ENCODE peak calls at places on chromosomes 12 and 14, in six cellular contexts. C is astrocyte, S is uterus, Y is heart left ventricle, T is left ventricle myocardium inferior, B is psoas muscle. E is an unnamed sample.

GRCh38 chr14:104284636-104285482 is 146.5 kb downstream of the KIF26A start:
- DNase-seq in T (peak; percentile 13), B (peak; percentile 32), C (no peak), Y (peak; percentile 51), S (no peak), E (peak; percentile 46)

GRCh38 chr14:54877703-54878021 is 25.0 kb downstream of the GCH1 start:
- DNase-seq in C (no peak), T (no peak), B (no peak), S (no peak), Y (no peak), E (no peak)

GRCh38 chr12:68245071-68246021 is 8.1 kb downstream of the IL22 start:
- DNase-seq in B (no peak), C (peak; percentile 53), T (no peak), S (peak; percentile 58), Y (no peak), E (no peak)

GRCh38 chr14:100078997-100079561 is 13.9 kb downstream of the EVL start:
- DNase-seq in S (no peak), Y (no peak), T (no peak), C (peak; percentile 69), B (no peak), E (no peak)

GRCh38 chr14:94316692-94317091 is 6.4 kb downstream of the SERPINA6 start:
- DNase-seq in Y (no peak), C (no peak), T (no peak), B (no peak), S (no peak), E (no peak)

GRCh38 chr12:124769166-124769530 is 94.5 kb downstream of the SCARB1 start:
- DNase-seq in C (no peak), S (no peak), B (no peak), T (no peak), Y (no peak), E (no peak)

GRCh38 chr14:102949062-102949800 is 26.8 kb downstream of the AMN start:
- DNase-seq in S (no peak), T (no peak), B (peak; percentile 85), C (peak; percentile 16), Y (no peak), E (no peak)

GRCh38 chr12:71469235-71469873 is 29.8 kb downstream of the LGR5 start:
- DNase-seq in Y (no peak), S (no peak), B (no peak), T (no peak), C (peak; percentile 89), E (no peak)

GRCh38 chr14:54803396-54803795 is 99.2 kb downstream of the GCH1 start:
- DNase-seq in S (no peak), T (no peak), B (no peak), C (no peak), Y (no peak), E (no peak)

GRCh38 chr12:6851153-6851920 is at the start of gene CDCA3:
- DNase-seq in B (peak; percentile 96), T (peak; percentile 94), S (peak; percentile 98), C (peak; percentile 98), Y (peak; percentile 94), E (peak; percentile 94)

GRCh38 chr12:6849976-6850560 is 1.0 kb downstream of the CDCA3 start:
- DNase-seq in S (no peak), Y (peak; percentile 7), B (peak; percentile 43), C (no peak), T (no peak), E (no peak)

GRCh38 chr12:6850796-6851152 is 312 bp downstream of the CDCA3 start:
- DNase-seq in T (no peak), S (no peak), C (no peak), Y (peak; percentile 74), B (peak; percentile 72), E (no peak)

GRCh38 chr12:6847676-6848075 is 3.4 kb downstream of the CDCA3 start:
- DNase-seq in C (no peak), T (no peak), Y (no peak), B (no peak), S (no peak), E (no peak)

GRCh38 chr12:6849427-6849826 is 1.7 kb downstream of the CDCA3 start:
- DNase-seq in Y (no peak), B (peak; percentile 36), S (no peak), T (no peak), C (no peak), E (no peak)
- H3K4me3 ChIP-seq in Y (no peak overlapping the region), B (no peak overlapping the region), S (no peak overlapping the region), T (no peak overlapping the region), C (no peak overlapping the region), E (no peak overlapping the region)

DNA sequence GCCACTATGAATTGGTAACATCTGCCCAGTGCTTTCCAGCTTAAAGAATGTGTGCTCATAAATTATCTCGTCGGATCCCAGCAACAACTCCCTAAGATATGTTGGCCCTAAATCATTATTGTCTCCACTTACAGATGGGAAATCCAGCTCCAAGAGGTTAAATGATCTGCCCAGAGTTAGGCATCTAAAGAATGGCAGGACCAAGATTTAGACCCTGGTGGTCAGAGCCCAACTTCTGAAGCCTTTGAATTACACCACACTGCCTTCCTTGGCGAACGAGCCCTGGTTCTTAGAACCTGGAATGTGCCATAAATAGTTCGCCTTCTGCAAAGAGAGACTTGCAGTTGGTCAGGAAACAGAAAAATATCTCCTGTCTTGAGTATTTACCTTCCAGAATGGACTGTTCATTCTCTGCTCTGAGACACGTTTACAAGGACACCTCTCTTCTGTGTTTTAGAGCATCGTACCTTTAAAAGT is 20.2 kb upstream of the PLEK2 start:
- DNase-seq in T (no peak), S (no peak), Y (no peak), B (no peak), C (no peak), E (no peak)
- TF ChIP-seq CTCF in T (no peak), S (no peak), Y (no peak), B (no peak), C (no peak), E (no peak)

GRCh38 chr14:91569301-91569700 is 59.2 kb upstream of the PPP4R3A start:
- DNase-seq in S (no peak), B (no peak), C (no peak), Y (no peak), T (no peak), E (no peak)
- H3K27me3 ChIP-seq in S (no peaks in the 10 kb centered on the region), B (no peaks in the 10 kb centered on the region), C (no peaks in the 10 kb centered on the region), Y (no peaks in the 10 kb centered on the region), T (peaks cover 36% of the 10 kb centered on the region), E (no peaks in the 10 kb centered on the region)

GRCh38 chr14:68786491-68787234 is 6.2 kb downstream of the ZFP36L1 start:
- DNase-seq in C (peak; percentile 74), Y (no peak), B (no peak), S (peak; percentile 58), T (no peak), E (no peak)
- H3K4me3 ChIP-seq in C (no peak overlapping the region), Y (peak overlapping the region; percentile 93), B (peak overlapping the region; percentile 91), S (peak overlapping the region; percentile 78), T (peak overlapping the region; percentile 96), E (peak overlapping the region; percentile 97)

GRCh38 chr14:29749327-29749726 is 178.3 kb downstream of the PRKD1 start:
- DNase-seq in B (no peak), Y (no peak), T (no peak), S (no peak), C (peak; percentile 85), E (no peak)
- TF ChIP-seq CTCF in B (no peak), Y (no peak), T (no peak), S (no peak), C (no peak), E (no peak)

DNA sequence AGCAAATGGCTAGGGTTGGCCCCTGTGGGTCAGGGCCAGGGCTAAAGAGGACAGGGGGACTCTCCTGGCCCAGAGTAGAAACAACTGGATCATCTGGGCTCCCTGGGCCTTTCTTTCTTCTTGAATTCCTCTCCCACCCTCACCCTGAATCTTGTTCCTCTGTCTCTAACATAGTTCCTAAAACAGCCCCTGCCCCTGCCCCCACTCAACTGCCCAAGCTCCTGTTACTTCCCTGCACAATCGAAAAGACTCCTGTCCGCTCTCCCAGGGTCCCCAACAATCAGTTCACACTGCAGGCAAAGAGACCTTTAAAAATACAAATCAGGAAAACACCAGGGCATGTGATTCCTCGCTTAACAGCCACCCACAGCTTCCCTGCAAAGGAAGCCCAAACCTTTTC is 18.0 kb upstream of the ANKRD33 start:
- DNase-seq in C (no peak), B (no peak), Y (peak; percentile 42), T (no peak), S (no peak), E (peak; percentile 26)
- H3K27me3 ChIP-seq in C (peaks cover 4% of the 10 kb centered on the region), B (no peaks in the 10 kb centered on the region), Y (no peaks in the 10 kb centered on the region), T (peaks cover 52% of the 10 kb centered on the region), S (peaks cover 9% of the 10 kb centered on the region), E (peaks cover 42% of the 10 kb centered on the region)

DNA sequence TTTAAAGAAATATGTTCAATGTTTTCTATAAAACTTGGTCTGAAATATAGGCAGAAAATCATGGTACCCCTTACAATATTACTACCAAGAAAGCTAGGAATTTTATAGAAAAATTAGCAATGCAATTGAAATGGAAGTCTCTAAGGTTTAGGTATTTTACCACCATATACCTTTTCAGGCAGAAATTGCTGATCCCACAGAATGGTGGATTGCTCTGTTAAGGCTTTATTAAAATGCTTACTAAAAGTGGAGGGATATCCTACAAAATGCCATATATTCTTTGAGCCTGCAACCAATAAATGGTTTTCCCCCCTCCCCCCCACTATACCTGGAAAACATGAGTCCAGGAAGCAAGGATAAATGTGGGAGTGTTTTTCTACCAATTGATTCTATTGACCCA is 718.1 kb upstream of the NOVA1 start:
- DNase-seq in S (no peak), Y (no peak), C (no peak), T (no peak), B (no peak), E (no peak)
- H3K4me3 ChIP-seq in S (no peak overlapping the region), Y (no peak overlapping the region), C (no peak overlapping the region), T (no peak overlapping the region), B (no peak overlapping the region), E (no peak overlapping the region)

GRCh38 chr14:89251066-89251465 is 166.0 kb downstream of the FOXN3 start:
- DNase-seq in S (no peak), B (no peak), Y (no peak), T (no peak), C (peak; percentile 50), E (no peak)

GRCh38 chr14:89255012-89255411 is 162.0 kb downstream of the FOXN3 start:
- DNase-seq in T (no peak), B (no peak), C (no peak), Y (no peak), S (no peak), E (no peak)

GRCh38 chr14:89255852-89256251 is 161.2 kb downstream of the FOXN3 start:
- DNase-seq in B (peak; percentile 64), S (no peak), Y (no peak), T (no peak), C (no peak), E (no peak)

GRCh38 chr14:89254201-89254919 is 162.7 kb downstream of the FOXN3 start:
- DNase-seq in T (no peak), C (no peak), B (no peak), Y (no peak), S (no peak), E (no peak)

DNA sequence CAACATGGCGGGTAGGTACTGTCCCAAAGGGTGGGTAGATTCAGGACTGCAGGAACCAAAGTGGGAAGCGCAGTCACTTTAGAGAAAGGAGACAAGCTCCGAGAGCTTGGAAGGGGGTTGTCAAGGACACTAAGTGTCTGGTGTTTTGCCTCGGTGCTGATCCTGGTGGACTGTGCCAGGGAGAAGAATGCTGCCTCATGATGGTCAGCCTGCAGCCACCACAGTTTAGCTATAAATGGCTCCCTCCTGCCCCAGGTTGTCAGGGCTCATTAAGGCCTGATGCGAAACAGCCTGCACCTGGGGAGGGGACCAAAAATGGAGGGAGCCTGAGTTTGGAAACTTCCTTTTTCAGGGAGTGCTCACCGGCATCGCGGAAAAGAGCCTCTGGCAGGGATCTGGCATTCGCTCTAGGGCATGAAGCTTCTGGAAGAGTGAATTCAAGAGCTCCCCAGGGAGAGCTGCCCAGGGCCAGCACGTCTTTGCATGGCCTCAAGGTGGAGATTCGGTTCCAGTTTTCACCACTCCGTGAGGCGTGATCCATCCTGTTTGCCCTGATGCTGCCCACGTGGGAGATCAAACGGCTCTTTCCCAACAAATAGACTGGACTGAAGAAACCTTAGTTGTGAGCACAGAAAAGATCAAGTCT is 164.0 kb downstream of the FOXN3 start:
- DNase-seq in B (peak; percentile 61), C (no peak), T (no peak), Y (no peak), S (no peak), E (no peak)
- TF ChIP-seq CTCF in B (peak; percentile 22), C (no peak), T (no peak), Y (no peak), S (no peak), E (no peak)

E was measured in upper lobe of right lung.